ENCODE peak calls at places on chromosomes 5 and 9, in seven cellular contexts. W, A, H, G, Y, B and U are unnamed samples.

GRCh38 chr5:32735512-32735911 is 24.4 kb downstream of the NPR3 start:
- DNase-seq in W (no peak), A (no peak), H (no peak), G (no peak), Y (no peak), B (no peak), U (no peak)

GRCh38 chr5:132266836-132267160 is 9.3 kb downstream of the PDLIM4 start:
- DNase-seq in W (no peak), A (no peak), H (no peak), G (no peak), Y (no peak), B (no peak), U (no peak)

GRCh38 chr9:32550046-32550608 is 2.0 kb upstream of the SMIM27 start:
- DNase-seq in W (no peak), A (no peak), H (no peak), G (peak), Y (peak), B (no peak), U (peak)

GRCh38 chr5:132016721-132017250 is 5.3 kb upstream of the ACSL6 start:
- DNase-seq in W (no peak), A (no peak), H (no peak), G (no peak), Y (no peak), B (no peak), U (no peak)

GRCh38 chr9:137167752-137168574 is 1.9 kb downstream of the LRRC26 start:
- DNase-seq in W (peak), A (no peak), H (no peak), G (no peak), Y (no peak), B (no peak), U (peak)

GRCh38 chr5:31664566-31664965 is 25.6 kb downstream of the PDZD2 start:
- DNase-seq in W (peak), A (no peak), H (no peak), G (peak), Y (no peak), B (no peak), U (no peak)

GRCh38 chr5:16600949-16601348 is 15.8 kb downstream of the RETREG1 start:
- DNase-seq in W (no peak), A (no peak), H (no peak), G (no peak), Y (no peak), B (no peak), U (no peak)

GRCh38 chr5:143471041-143471509 is 67.6 kb upstream of the NR3C1 start:
- DNase-seq in W (peak), A (no peak), H (no peak), G (peak), Y (peak), B (no peak), U (no peak)

GRCh38 chr9:76161546-76161945 is 232.7 kb downstream of the RFK start:
- DNase-seq in W (no peak), A (no peak), H (no peak), G (peak), Y (peak), B (no peak), U (no peak)

GRCh38 chr5:21097661-21098060 is 1109.7 kb upstream of the CDH18 start:
- DNase-seq in W (no peak), A (no peak), H (no peak), G (no peak), Y (no peak), B (no peak), U (no peak)

GRCh38 chr9:83154087-83154736 is 91.3 kb upstream of the RASEF start:
- DNase-seq in W (peak), A (no peak), H (no peak), G (peak), Y (peak), B (no peak), U (no peak)

GRCh38 chr5:56024810-56025302 is 30.1 kb upstream of the IL6ST start:
- DNase-seq in W (no peak), A (no peak), H (no peak), G (no peak), Y (no peak), B (no peak), U (no peak)

GRCh38 chr9:133974631-133975341 is 17.3 kb downstream of the VAV2 start:
- DNase-seq in W (no peak), A (no peak), H (no peak), G (no peak), Y (no peak), B (no peak), U (no peak)

GRCh38 chr5:149470942-149471341 is 80.3 kb downstream of the CSNK1A1 start:
- DNase-seq in W (no peak), A (no peak), H (no peak), G (no peak), Y (no peak), B (no peak), U (no peak)

GRCh38 chr5:33046091-33046490 is 335.0 kb downstream of the NPR3 start:
- DNase-seq in W (no peak), A (no peak), H (no peak), G (peak), Y (peak), B (no peak), U (no peak)

GRCh38 chr5:147576646-147577535 is 67.0 kb upstream of the DPYSL3 start:
- DNase-seq in W (peak), A (no peak), H (no peak), G (peak), Y (peak), B (peak), U (no peak)

GRCh38 chr5:168286386-168286785 is 5.1 kb upstream of the WWC1 start:
- DNase-seq in W (no peak), A (no peak), H (no peak), G (no peak), Y (no peak), B (no peak), U (no peak)

GRCh38 chr5:168532471-168532870 is 3.4 kb downstream of the FBLL1 start:
- DNase-seq in W (no peak), A (no peak), H (no peak), G (no peak), Y (no peak), B (no peak), U (no peak)

GRCh38 chr5:125595095-125595494 is 828.1 kb upstream of the GRAMD2B start:
- DNase-seq in W (no peak), A (no peak), H (no peak), G (no peak), Y (peak), B (no peak), U (no peak)

GRCh38 chr5:121182788-121183490 is 668.7 kb upstream of the FTMT start:
- DNase-seq in W (no peak), A (no peak), H (no peak), G (peak), Y (no peak), B (no peak), U (no peak)

GRCh38 chr5:66894480-66895240 is 298.5 kb downstream of the MAST4 start:
- DNase-seq in W (no peak), A (no peak), H (no peak), G (peak), Y (no peak), B (no peak), U (no peak)

GRCh38 chr5:151896041-151896691 is 28.5 kb downstream of the GLRA1 start:
- DNase-seq in W (peak), A (no peak), H (no peak), G (peak), Y (peak), B (no peak), U (no peak)

GRCh38 chr9:96025995-96026572 is 150.6 kb downstream of the ERCC6L2 start:
- DNase-seq in W (no peak), A (no peak), H (no peak), G (no peak), Y (no peak), B (no peak), U (no peak)

GRCh38 chr5:39073759-39074008 is 515 bp downstream of the RICTOR start:
- DNase-seq in W (peak), A (no peak), H (peak), G (no peak), Y (no peak), B (no peak), U (no peak)

GRCh38 chr9:77521091-77521490 is 127.0 kb downstream of the GNA14 start:
- DNase-seq in W (no peak), A (no peak), H (no peak), G (no peak), Y (no peak), B (no peak), U (no peak)

GRCh38 chr9:28916348-28916747 is 1343.1 kb upstream of the C9orf72 start:
- DNase-seq in W (no peak), A (no peak), H (no peak), G (no peak), Y (no peak), B (no peak), U (no peak)

GRCh38 chr5:160118349-160119141 is 705 bp downstream of the PWWP2A start:
- DNase-seq in W (peak), A (peak), H (peak), G (no peak), Y (no peak), B (peak), U (peak)

GRCh38 chr9:85740821-85741111 is 988 bp downstream of the AGTPBP1 start:
- DNase-seq in W (no peak), A (no peak), H (no peak), G (peak), Y (peak), B (no peak), U (peak)

GRCh38 chr9:87075537-87075936 is 128.2 kb upstream of the GAS1 start:
- DNase-seq in W (no peak), A (no peak), H (no peak), G (no peak), Y (no peak), B (no peak), U (no peak)

GRCh38 chr5:149414405-149415244 is 35.5 kb upstream of the IL17B start:
- DNase-seq in W (no peak), A (no peak), H (no peak), G (no peak), Y (peak), B (no peak), U (no peak)

GRCh38 chr5:132086277-132086794 is 12.7 kb downstream of the CSF2 start:
- DNase-seq in W (peak), A (no peak), H (no peak), G (peak), Y (peak), B (no peak), U (no peak)

GRCh38 chr5:37665272-37665671 is 174.6 kb downstream of the GDNF start:
- DNase-seq in W (no peak), A (no peak), H (no peak), G (peak), Y (peak), B (no peak), U (no peak)

GRCh38 chr5:14107536-14107935 is 35.6 kb upstream of the TRIO start:
- DNase-seq in W (no peak), A (no peak), H (no peak), G (peak), Y (no peak), B (no peak), U (no peak)

GRCh38 chr5:170522211-170523128 is 18.6 kb downstream of the KCNIP1 start:
- DNase-seq in W (peak), A (peak), H (no peak), G (peak), Y (peak), B (no peak), U (peak)

GRCh38 chr5:84384604-84385575 is at the start of gene EDIL3:
- DNase-seq in W (peak), A (no peak), H (no peak), G (peak), Y (peak), B (no peak), U (peak)

GRCh38 chr5:9956725-9957124 is 293.0 kb downstream of the ATPSCKMT start:
- DNase-seq in W (no peak), A (no peak), H (no peak), G (no peak), Y (no peak), B (no peak), U (no peak)

GRCh38 chr5:114101153-114101552 is 260.7 kb upstream of the KCNN2 start:
- DNase-seq in W (no peak), A (peak), H (no peak), G (peak), Y (peak), B (no peak), U (peak)